ENCODE peak calls at places on chromosomes 7 and 10, in ten cellular contexts. One of them, this sample, is unnamed.

GRCh38 chr10:79129361-79129997 is 60.7 kb downstream of the ZMIZ1 start:
- DNase-seq in ovary: peak; percentile 61
- DNase-seq in psoas muscle: no peak
- DNase-seq in heart right ventricle: no peak
- DNase-seq in SK-N-SH: peak; percentile 86
- DNase-seq in body of pancreas: no peak
- DNase-seq in fibroblast of lung: peak; percentile 75
- DNase-seq in uterus: no peak
- DNase-seq in colonic mucosa: no peak
- DNase-seq in GM23338: peak; percentile 91
- DNase-seq in this sample: no peak

GRCh38 chr7:155893176-155893575 is 80.9 kb upstream of the SHH start:
- DNase-seq in heart right ventricle: no peak
- DNase-seq in uterus: no peak
- DNase-seq in GM23338: no peak
- DNase-seq in fibroblast of lung: no peak
- DNase-seq in colonic mucosa: no peak
- DNase-seq in ovary: no peak
- DNase-seq in body of pancreas: no peak
- DNase-seq in SK-N-SH: no peak
- DNase-seq in psoas muscle: no peak
- DNase-seq in this sample: no peak

GRCh38 chr7:147432068-147432467 is 1158.5 kb upstream of the C7orf33 start:
- DNase-seq in body of pancreas: no peak
- DNase-seq in heart right ventricle: no peak
- DNase-seq in GM23338: peak; percentile 34
- DNase-seq in fibroblast of lung: peak; percentile 3
- DNase-seq in uterus: no peak
- DNase-seq in psoas muscle: no peak
- DNase-seq in colonic mucosa: no peak
- DNase-seq in ovary: no peak
- DNase-seq in SK-N-SH: peak; percentile 61
- DNase-seq in this sample: no peak

GRCh38 chr10:61024801-61025201 is 80.8 kb upstream of the RHOBTB1 start:
- DNase-seq in ovary: no peak
- DNase-seq in fibroblast of lung: peak; percentile 18
- DNase-seq in colonic mucosa: no peak
- DNase-seq in psoas muscle: no peak
- DNase-seq in SK-N-SH: peak; percentile 39
- DNase-seq in GM23338: peak; percentile 73
- DNase-seq in body of pancreas: no peak
- DNase-seq in uterus: no peak
- DNase-seq in heart right ventricle: no peak
- DNase-seq in this sample: no peak

GRCh38 chr7:88203401-88203800 is 16.4 kb downstream of the SRI start:
- DNase-seq in psoas muscle: no peak
- DNase-seq in uterus: no peak
- DNase-seq in SK-N-SH: no peak
- DNase-seq in fibroblast of lung: no peak
- DNase-seq in GM23338: no peak
- DNase-seq in colonic mucosa: no peak
- DNase-seq in heart right ventricle: no peak
- DNase-seq in body of pancreas: no peak
- DNase-seq in ovary: no peak
- DNase-seq in this sample: no peak

GRCh38 chr10:76763360-76763759 is 874.2 kb downstream of the KCNMA1 start:
- DNase-seq in colonic mucosa: no peak
- DNase-seq in SK-N-SH: no peak
- DNase-seq in psoas muscle: no peak
- DNase-seq in heart right ventricle: no peak
- DNase-seq in GM23338: no peak
- DNase-seq in body of pancreas: no peak
- DNase-seq in ovary: no peak
- DNase-seq in uterus: no peak
- DNase-seq in fibroblast of lung: no peak
- DNase-seq in this sample: no peak

GRCh38 chr10:81873932-81874816 is 820 bp upstream of the NRG3 start:
- DNase-seq in GM23338: peak; percentile 92
- DNase-seq in colonic mucosa: peak; percentile 20
- DNase-seq in psoas muscle: peak; percentile 34
- DNase-seq in fibroblast of lung: peak; percentile 41
- DNase-seq in body of pancreas: peak; percentile 57
- DNase-seq in uterus: no peak
- DNase-seq in SK-N-SH: peak; percentile 90
- DNase-seq in ovary: no peak
- DNase-seq in heart right ventricle: peak; percentile 25
- DNase-seq in this sample: no peak

GRCh38 chr10:117768333-117769045 is 225.9 kb downstream of the EMX2 start:
- DNase-seq in fibroblast of lung: no peak
- DNase-seq in uterus: no peak
- DNase-seq in ovary: no peak
- DNase-seq in GM23338: no peak
- DNase-seq in body of pancreas: no peak
- DNase-seq in heart right ventricle: no peak
- DNase-seq in colonic mucosa: no peak
- DNase-seq in SK-N-SH: no peak
- DNase-seq in psoas muscle: no peak
- DNase-seq in this sample: no peak

GRCh38 chr10:60208676-60209269 is 180.9 kb downstream of the ANK3 start:
- DNase-seq in colonic mucosa: no peak
- DNase-seq in uterus: no peak
- DNase-seq in fibroblast of lung: peak; percentile 35
- DNase-seq in psoas muscle: no peak
- DNase-seq in SK-N-SH: peak; percentile 22
- DNase-seq in GM23338: peak; percentile 83
- DNase-seq in body of pancreas: no peak
- DNase-seq in heart right ventricle: no peak
- DNase-seq in ovary: no peak
- DNase-seq in this sample: no peak

GRCh38 chr10:58813573-58813972 is 300.9 kb downstream of the BICC1 start:
- DNase-seq in colonic mucosa: no peak
- DNase-seq in ovary: no peak
- DNase-seq in SK-N-SH: no peak
- DNase-seq in uterus: no peak
- DNase-seq in fibroblast of lung: no peak
- DNase-seq in body of pancreas: no peak
- DNase-seq in GM23338: no peak
- DNase-seq in heart right ventricle: no peak
- DNase-seq in psoas muscle: no peak
- DNase-seq in this sample: no peak

GRCh38 chr7:114988755-114989154 is 66.9 kb downstream of the MDFIC start:
- DNase-seq in body of pancreas: no peak
- DNase-seq in uterus: peak; percentile 71
- DNase-seq in psoas muscle: peak; percentile 72
- DNase-seq in ovary: peak; percentile 21
- DNase-seq in SK-N-SH: no peak
- DNase-seq in GM23338: no peak
- DNase-seq in fibroblast of lung: peak; percentile 81
- DNase-seq in colonic mucosa: no peak
- DNase-seq in heart right ventricle: peak; percentile 54
- DNase-seq in this sample: no peak

GRCh38 chr10:12322583-12323131 is 26.7 kb upstream of the CAMK1D start:
- DNase-seq in ovary: no peak
- DNase-seq in uterus: no peak
- DNase-seq in body of pancreas: no peak
- DNase-seq in heart right ventricle: no peak
- DNase-seq in fibroblast of lung: no peak
- DNase-seq in colonic mucosa: no peak
- DNase-seq in SK-N-SH: no peak
- DNase-seq in GM23338: no peak
- DNase-seq in psoas muscle: no peak
- DNase-seq in this sample: no peak
- H3K27me3 ChIP-seq in ovary: no peaks in the 10 kb centered on the region
- H3K27me3 ChIP-seq in uterus: no peaks in the 10 kb centered on the region
- H3K27me3 ChIP-seq in body of pancreas: no peaks in the 10 kb centered on the region
- H3K27me3 ChIP-seq in heart right ventricle: no peaks in the 10 kb centered on the region
- H3K27me3 ChIP-seq in fibroblast of lung: no peaks in the 10 kb centered on the region
- H3K27me3 ChIP-seq in colonic mucosa: no peaks in the 10 kb centered on the region
- H3K27me3 ChIP-seq in SK-N-SH: no peaks in the 10 kb centered on the region
- H3K27me3 ChIP-seq in GM23338: no peaks in the 10 kb centered on the region
- H3K27me3 ChIP-seq in psoas muscle: no peaks in the 10 kb centered on the region
- H3K27me3 ChIP-seq in this sample: no peaks in the 10 kb centered on the region

DNA sequence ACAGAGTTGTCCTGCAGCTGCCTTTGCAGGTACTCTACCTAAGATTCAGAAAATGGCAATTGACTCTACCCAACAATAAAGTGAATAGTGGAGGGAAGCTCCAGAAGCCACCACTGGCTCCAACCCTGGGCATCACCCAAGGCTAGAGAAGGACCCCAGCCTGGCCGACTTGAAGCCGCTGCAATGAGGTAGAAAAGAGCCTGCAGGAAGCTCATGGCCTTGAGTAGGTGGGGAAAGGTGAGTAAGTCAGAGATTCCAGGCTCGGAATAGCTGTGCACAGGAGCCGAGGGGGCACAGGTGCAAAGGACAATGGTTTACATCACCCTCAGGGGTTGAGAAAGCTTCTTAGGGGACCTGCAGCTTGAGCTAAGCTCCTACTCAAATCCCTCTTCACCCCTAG is 83.6 kb downstream of the AOAH start:
- DNase-seq in SK-N-SH: no peak
- DNase-seq in fibroblast of lung: no peak
- DNase-seq in psoas muscle: no peak
- DNase-seq in ovary: no peak
- DNase-seq in uterus: no peak
- DNase-seq in colonic mucosa: no peak
- DNase-seq in GM23338: no peak
- DNase-seq in body of pancreas: no peak
- DNase-seq in heart right ventricle: no peak
- DNase-seq in this sample: no peak
- H3K4me1 ChIP-seq in SK-N-SH: no peaks in the 10 kb centered on the region
- H3K4me1 ChIP-seq in fibroblast of lung: no peaks in the 10 kb centered on the region
- H3K4me1 ChIP-seq in psoas muscle: no peaks in the 10 kb centered on the region
- H3K4me1 ChIP-seq in ovary: no peaks in the 10 kb centered on the region
- H3K4me1 ChIP-seq in uterus: no peaks in the 10 kb centered on the region
- H3K4me1 ChIP-seq in colonic mucosa: no peaks in the 10 kb centered on the region
- H3K4me1 ChIP-seq in GM23338: peaks cover 8% of the 10 kb centered on the region
- H3K4me1 ChIP-seq in body of pancreas: no peaks in the 10 kb centered on the region
- H3K4me1 ChIP-seq in heart right ventricle: no peaks in the 10 kb centered on the region
- H3K4me1 ChIP-seq in this sample: no peaks in the 10 kb centered on the region

GRCh38 chr7:104643587-104644217 is 315.3 kb downstream of the LHFPL3 start:
- DNase-seq in fibroblast of lung: peak; percentile 3
- DNase-seq in GM23338: peak; percentile 75
- DNase-seq in SK-N-SH: peak; percentile 49
- DNase-seq in uterus: no peak
- DNase-seq in colonic mucosa: no peak
- DNase-seq in psoas muscle: no peak
- DNase-seq in body of pancreas: no peak
- DNase-seq in heart right ventricle: no peak
- DNase-seq in ovary: no peak
- DNase-seq in this sample: no peak
- TF ChIP-seq CTCF in fibroblast of lung: peak; percentile 30
- TF ChIP-seq CTCF in GM23338: peak; percentile 79
- TF ChIP-seq CTCF in SK-N-SH: peak; percentile 81
- TF ChIP-seq CTCF in uterus: no peak
- TF ChIP-seq CTCF in colonic mucosa: no peak
- TF ChIP-seq CTCF in psoas muscle: no peak
- TF ChIP-seq CTCF in body of pancreas: no peak
- TF ChIP-seq CTCF in heart right ventricle: no peak
- TF ChIP-seq CTCF in ovary: no peak
- TF ChIP-seq CTCF in this sample: no peak

GRCh38 chr10:133089461-133089800 is 1.7 kb downstream of the ADGRA1 start:
- DNase-seq in uterus: no peak
- DNase-seq in psoas muscle: no peak
- DNase-seq in fibroblast of lung: no peak
- DNase-seq in heart right ventricle: no peak
- DNase-seq in SK-N-SH: no peak
- DNase-seq in colonic mucosa: no peak
- DNase-seq in body of pancreas: no peak
- DNase-seq in ovary: no peak
- DNase-seq in GM23338: no peak
- DNase-seq in this sample: no peak
- H3K27me3 ChIP-seq in uterus: no peaks in the 10 kb centered on the region
- H3K27me3 ChIP-seq in psoas muscle: peaks cover 30% of the 10 kb centered on the region
- H3K27me3 ChIP-seq in fibroblast of lung: peaks cover 2% of the 10 kb centered on the region
- H3K27me3 ChIP-seq in heart right ventricle: peaks cover 59% of the 10 kb centered on the region
- H3K27me3 ChIP-seq in SK-N-SH: peaks cover 16% of the 10 kb centered on the region
- H3K27me3 ChIP-seq in colonic mucosa: peaks cover 38% of the 10 kb centered on the region
- H3K27me3 ChIP-seq in body of pancreas: peaks cover 10% of the 10 kb centered on the region
- H3K27me3 ChIP-seq in ovary: peaks cover 2% of the 10 kb centered on the region
- H3K27me3 ChIP-seq in GM23338: peaks cover 36% of the 10 kb centered on the region
- H3K27me3 ChIP-seq in this sample: peaks cover 56% of the 10 kb centered on the region

This sample was measured in tibial nerve.